ENCODE peak calls at places on chromosome 3, in five cellular contexts. O is GM23338, T is GM12878, J is A549, M is K562. Y is an unnamed sample.

GRCh38 chr3:21599890-21600289 is 151.1 kb downstream of the ZNF385D start:
- DNase-seq in M (no peak), J (no peak), T (no peak), O (peak), Y (no peak)

GRCh38 chr3:32285910-32286309 is 47.4 kb downstream of the CMTM8 start:
- DNase-seq in M (no peak), O (no peak), T (no peak), J (no peak), Y (no peak)

GRCh38 chr3:88038561-88038960 is 20.2 kb downstream of the CGGBP1 start:
- DNase-seq in O (no peak), M (no peak), J (no peak), T (no peak), Y (no peak)

GRCh38 chr3:132723024-132723462 is 834 bp upstream of the NPHP3 start:
- DNase-seq in O (no peak), T (no peak), M (no peak), J (peak), Y (no peak)

GRCh38 chr3:185319801-185320200 is 43.1 kb upstream of the MAP3K13 start:
- DNase-seq in O (no peak), J (no peak), M (no peak), T (no peak), Y (no peak)

GRCh38 chr3:159764211-159765024 is 224.2 kb upstream of the IL12A start:
- DNase-seq in M (peak), O (no peak), T (no peak), J (peak), Y (no peak)

GRCh38 chr3:136699271-136699828 is 52.8 kb downstream of the STAG1 start:
- DNase-seq in M (no peak), J (no peak), T (no peak), O (no peak), Y (no peak)

GRCh38 chr3:3998140-3998977 is 199.1 kb downstream of the LRRN1 start:
- DNase-seq in T (peak), J (no peak), O (peak), M (peak), Y (peak)

GRCh38 chr3:145951431-145951830 is 209.6 kb downstream of the PLOD2 start:
- DNase-seq in O (no peak), T (no peak), J (no peak), M (no peak), Y (no peak)

GRCh38 chr3:39147711-39148115 is 5.7 kb downstream of the CSRNP1 start:
- DNase-seq in M (no peak), O (peak), T (no peak), J (no peak), Y (no peak)

GRCh38 chr3:62044874-62045273 is 328.5 kb downstream of the FEZF2 start:
- DNase-seq in M (no peak), O (peak), J (no peak), T (no peak), Y (no peak)

GRCh38 chr3:129617381-129618185 is 11.1 kb upstream of the PLXND1 start:
- DNase-seq in J (no peak), T (no peak), M (no peak), O (no peak), Y (no peak)

GRCh38 chr3:139728414-139728813 is 50.6 kb upstream of the NMNAT3 start:
- DNase-seq in J (peak), M (no peak), O (no peak), T (no peak), Y (no peak)

GRCh38 chr3:21795152-21795837 is 44.3 kb upstream of the ZNF385D start:
- DNase-seq in T (no peak), M (no peak), J (no peak), O (no peak), Y (no peak)

GRCh38 chr3:14274999-14275961 is 96.7 kb downstream of the LSM3 start:
- DNase-seq in T (no peak), J (no peak), M (peak), O (peak), Y (peak)

GRCh38 chr3:143010024-143010423 is 8.7 kb downstream of the U2SURP start:
- DNase-seq in O (no peak), T (no peak), J (no peak), M (no peak), Y (no peak)

GRCh38 chr3:54349231-54349647 is 226.9 kb downstream of the CACNA2D3 start:
- DNase-seq in T (no peak), M (peak), J (no peak), O (peak), Y (no peak)

GRCh38 chr3:144636833-144637232 is 665.2 kb downstream of the DIPK2A start:
- DNase-seq in O (peak), T (no peak), M (no peak), J (peak), Y (peak)

GRCh38 chr3:88713233-88713691 is 394.2 kb upstream of the EPHA3 start:
- DNase-seq in T (no peak), J (no peak), O (no peak), M (no peak), Y (no peak)

GRCh38 chr3:111156506-111156905 is 84.9 kb downstream of the NECTIN3 start:
- DNase-seq in M (no peak), J (no peak), O (peak), T (no peak), Y (no peak)

GRCh38 chr3:57446318-57446841 is 97.8 kb downstream of the DNAH12 start:
- DNase-seq in T (no peak), J (no peak), M (no peak), O (no peak), Y (no peak)

GRCh38 chr3:66816110-66816761 is 181.9 kb upstream of the KBTBD8 start:
- DNase-seq in O (peak), T (no peak), J (peak), M (peak), Y (peak)

GRCh38 chr3:61927332-61927731 is 366.0 kb downstream of the PTPRG start:
- DNase-seq in J (no peak), M (no peak), O (no peak), T (no peak), Y (no peak)

GRCh38 chr3:10546887-10547286 is 41.5 kb upstream of the ATP2B2 start:
- DNase-seq in J (no peak), M (no peak), O (no peak), T (no peak), Y (no peak)

GRCh38 chr3:112360574-112360973 is 27.6 kb downstream of the CD200 start:
- DNase-seq in M (no peak), T (no peak), O (no peak), J (no peak), Y (no peak)

GRCh38 chr3:111858641-111859040 is 424 bp upstream of the PHLDB2 start:
- DNase-seq in T (no peak), M (no peak), J (no peak), O (peak), Y (no peak)

GRCh38 chr3:127997961-127998360 is 54.3 kb upstream of the SEC61A1 start:
- DNase-seq in J (no peak), O (no peak), M (no peak), T (no peak), Y (peak)

GRCh38 chr3:136750209-136750921 is 1.8 kb downstream of the STAG1 start:
- DNase-seq in M (no peak), J (no peak), T (no peak), O (no peak), Y (peak)

GRCh38 chr3:146326875-146327543 is 76.1 kb upstream of the PLSCR4 start:
- DNase-seq in T (no peak), M (no peak), J (peak), O (peak), Y (peak)

GRCh38 chr3:124256599-124256998 is 264.7 kb upstream of the ROPN1 start:
- DNase-seq in J (no peak), O (no peak), M (no peak), T (no peak), Y (no peak)

GRCh38 chr3:150749218-150749617 is 13.8 kb downstream of the SIAH2 start:
- DNase-seq in M (no peak), J (no peak), O (no peak), T (no peak), Y (no peak)

GRCh38 chr3:150747909-150748568 is 14.9 kb downstream of the SIAH2 start:
- DNase-seq in M (no peak), O (no peak), T (no peak), J (no peak), Y (no peak)

GRCh38 chr3:150748648-150749047 is 14.3 kb downstream of the SIAH2 start:
- DNase-seq in J (no peak), O (no peak), M (no peak), T (no peak), Y (no peak)

GRCh38 chr3:150754896-150755295 is 8.1 kb downstream of the SIAH2 start:
- DNase-seq in J (no peak), O (no peak), T (no peak), M (no peak), Y (no peak)

DNA sequence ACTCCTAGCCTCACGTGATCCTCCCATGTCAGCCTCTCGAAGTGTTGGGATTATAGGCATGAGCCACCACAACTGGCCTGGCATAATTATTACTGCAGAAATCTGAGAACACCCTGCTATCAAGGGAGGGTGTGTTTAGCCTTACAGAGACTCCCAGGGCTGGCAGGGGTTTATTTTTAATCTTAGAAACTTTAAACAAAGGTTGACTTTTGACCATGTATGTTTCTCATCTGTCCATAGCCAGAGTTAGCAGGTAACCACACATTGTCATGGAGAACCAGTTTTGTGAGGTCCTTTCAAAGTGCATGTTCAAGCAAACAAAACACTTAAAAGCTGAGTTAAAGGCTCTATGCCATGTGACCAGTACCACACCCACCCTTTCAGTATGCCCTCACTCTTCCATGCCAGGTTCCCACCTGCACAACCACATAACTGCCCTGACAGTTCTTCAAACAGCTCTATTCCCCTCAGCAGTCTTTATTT is 11.1 kb downstream of the SIAH2 start:
- DNase-seq in M (no peak), O (no peak), T (no peak), J (no peak), Y (peak)
- TF ChIP-seq JUNB in M (no peak), O (no peak), T (no peak), J (no peak), Y (no peak)

GRCh38 chr3:101994386-101994785 is 145.1 kb downstream of the NFKBIZ start:
- DNase-seq in O (no peak), T (no peak), M (no peak), J (no peak), Y (no peak)

GRCh38 chr3:101992861-101993260 is 143.5 kb downstream of the NFKBIZ start:
- DNase-seq in J (no peak), T (no peak), M (no peak), O (no peak), Y (no peak)

GRCh38 chr3:101998256-101998926 is 149.1 kb downstream of the NFKBIZ start:
- DNase-seq in O (no peak), M (no peak), T (no peak), J (no peak), Y (no peak)

GRCh38 chr3:101996832-101997231 is 147.5 kb downstream of the NFKBIZ start:
- DNase-seq in M (no peak), J (no peak), O (no peak), T (no peak), Y (no peak)

GRCh38 chr3:101995371-101996046 is 146.2 kb downstream of the NFKBIZ start:
- DNase-seq in O (no peak), J (no peak), M (no peak), T (no peak), Y (no peak)
- TF ChIP-seq JUNB in O (no peak), J (no peak), M (no peak), T (no peak), Y (no peak)

GRCh38 chr3:183653209-183654064 is 18.0 kb downstream of the KLHL24 start:
- DNase-seq in T (no peak), O (peak), J (no peak), M (peak), Y (no peak)
- TF ChIP-seq JUNB in T (no peak), O (no peak), J (no peak), M (no peak), Y (no peak)

GRCh38 chr3:115428825-115429224 is 194.5 kb upstream of the GAP43 start:
- DNase-seq in O (peak), T (no peak), J (no peak), M (no peak), Y (no peak)
- TF ChIP-seq JUNB in O (no peak), T (no peak), J (no peak), M (no peak), Y (no peak)

GRCh38 chr3:52193059-52193458 is 4.9 kb upstream of the ALAS1 start:
- DNase-seq in M (no peak), J (peak), O (no peak), T (no peak), Y (no peak)
- TF ChIP-seq JUNB in M (no peak), J (no peak), O (no peak), T (no peak), Y (no peak)